ENCODE peak calls at places on chromosomes 1 and 21, in ten cellular contexts. F is OCI-LY7; O is endodermal cell; D is adrenal gland; V is DMS153; Y is osteocyte; X is stimulated activated CD4-positive, alpha-beta T cell treated with anti-CD3 and anti-CD28 coated beads, Interleukin-1b, Interleukin-23, amount 100 ng/mL, for 4 hours; A is psoas muscle; J is esophagus squamous epithelium; L is cardiac fibroblast. N is an unnamed sample.

GRCh38 chr1:218480691-218481099 is 135.6 kb downstream of the TGFB2 start:
- DNase-seq in F (no peak), O (no peak), D (no peak), V (no peak), Y (no peak), X (no peak), A (no peak), J (no peak), L (peak), N (peak)

GRCh38 chr1:79633456-79633855 is 626.9 kb upstream of the ADGRL4 start:
- DNase-seq in F (no peak), O (no peak), D (no peak), V (no peak), Y (no peak), X (no peak), A (no peak), J (no peak), L (peak), N (no peak)

GRCh38 chr1:168637350-168637991 is 61.1 kb downstream of the XCL1 start:
- DNase-seq in F (peak), O (no peak), D (no peak), V (peak), Y (no peak), X (no peak), A (no peak), J (no peak), L (peak), N (peak)

GRCh38 chr1:174726167-174726879 is 273.4 kb upstream of the CACYBP start:
- DNase-seq in F (peak), O (no peak), D (no peak), V (no peak), Y (no peak), X (no peak), A (no peak), J (no peak), L (peak), N (peak)

GRCh38 chr1:10586125-10586524 is 111.4 kb downstream of the PEX14 start:
- DNase-seq in F (no peak), O (no peak), D (no peak), V (no peak), Y (no peak), X (no peak), A (no peak), J (no peak), L (no peak), N (no peak)

GRCh38 chr1:37919277-37919676 is 27.6 kb downstream of the INPP5B start:
- DNase-seq in F (peak), O (peak), D (no peak), V (no peak), Y (no peak), X (no peak), A (no peak), J (no peak), L (peak), N (peak)

GRCh38 chr21:35976929-35977328 is 83.4 kb downstream of the SETD4 start:
- DNase-seq in F (no peak), O (no peak), D (no peak), V (no peak), Y (no peak), X (no peak), A (no peak), J (no peak), L (no peak), N (no peak)

GRCh38 chr1:243539636-243540035 is 283.8 kb downstream of the SDCCAG8 start:
- DNase-seq in F (no peak), O (no peak), D (no peak), V (no peak), Y (no peak), X (no peak), A (no peak), J (no peak), L (peak), N (no peak)

GRCh38 chr1:94083653-94084052 is 37.3 kb downstream of the ABCA4 start:
- DNase-seq in F (no peak), O (no peak), D (no peak), V (no peak), Y (no peak), X (no peak), A (no peak), J (no peak), L (no peak), N (peak)

N was measured in NCI-H69.